ENCODE peak calls at places on chromosomes 12 and 14, in seven cellular contexts. Z is mesendoderm; A is AG10803; P is stimulated activated CD8-positive, alpha-beta memory T cell treated with anti-CD3 and anti-CD28 coated beads, Interleukin-4, amount 100 ng/mL, for 24 hours; O is M059J; Q is IMR-90; X is CD8-positive, alpha-beta memory T cell. E is an unnamed sample.

GRCh38 chr12:122021822-122022392 is at the start of gene BCL7A:
- DNase-seq in P (no peak), Q (peak), Z (peak), A (peak), O (peak), X (no peak), E (no peak)

GRCh38 chr12:111868676-111869588 is 26.9 kb downstream of the MAPKAPK5 start:
- DNase-seq in P (no peak), Q (no peak), Z (no peak), X (no peak), A (no peak), O (no peak), E (no peak)

GRCh38 chr14:20798318-20798717 is 4.3 kb downstream of the RNASE1 start:
- DNase-seq in P (no peak), X (no peak), O (no peak), Z (no peak), A (no peak), Q (no peak), E (no peak)

GRCh38 chr12:86710110-86710509 is 453.9 kb upstream of the MGAT4C start:
- DNase-seq in P (no peak), X (no peak), Q (peak), Z (no peak), O (peak), A (no peak), E (no peak)

GRCh38 chr14:75234173-75234855 is 44.3 kb upstream of the FOS start:
- DNase-seq in Q (peak), P (no peak), A (peak), X (no peak), O (peak), Z (no peak), E (peak)

GRCh38 chr12:25372002-25372401 is 121.3 kb upstream of the KRAS start:
- DNase-seq in Q (no peak), O (no peak), X (no peak), A (no peak), Z (no peak), P (no peak), E (no peak)

GRCh38 chr12:10182662-10183061 is 3.8 kb downstream of the TMEM52B start:
- DNase-seq in A (peak), X (no peak), P (no peak), Z (no peak), Q (peak), O (peak), E (no peak)

GRCh38 chr14:91882369-91882768 is 15.0 kb upstream of the TC2N start:
- DNase-seq in O (no peak), P (no peak), Z (no peak), Q (no peak), A (no peak), X (no peak), E (no peak)

GRCh38 chr12:96120359-96121100 is 73.6 kb upstream of the ELK3 start:
- DNase-seq in A (no peak), Z (peak), X (no peak), Q (no peak), O (peak), P (no peak), E (no peak)

GRCh38 chr12:85029456-85029855 is 6.6 kb downstream of the TSPAN19 start:
- DNase-seq in Z (peak), X (no peak), O (peak), Q (peak), A (peak), P (no peak), E (no peak)

GRCh38 chr12:24853588-24853987 is 95.3 kb downstream of the BCAT1 start:
- DNase-seq in X (no peak), A (peak), Q (peak), O (peak), Z (no peak), P (no peak), E (no peak)

GRCh38 chr12:16118586-16118985 is 158.9 kb downstream of the SLC15A5 start:
- DNase-seq in X (no peak), A (no peak), Q (no peak), Z (peak), O (no peak), P (no peak), E (no peak)

GRCh38 chr12:52924764-52925716 is 20.2 kb upstream of the KRT8 start:
- DNase-seq in P (no peak), O (peak), A (peak), Z (peak), Q (peak), X (no peak), E (peak)

GRCh38 chr12:6607751-6608591 is 792 bp upstream of the CHD4 start:
- DNase-seq in A (no peak), P (no peak), X (peak), Z (peak), O (peak), Q (peak), E (no peak)

GRCh38 chr14:97410667-97411286 is 613.6 kb downstream of the VRK1 start:
- DNase-seq in Q (no peak), Z (no peak), P (no peak), A (no peak), X (no peak), O (no peak), E (no peak)

GRCh38 chr12:27982380-27982779 is 9.8 kb upstream of the PTHLH start:
- DNase-seq in X (no peak), O (peak), A (no peak), Z (no peak), P (no peak), Q (no peak), E (no peak)

GRCh38 chr12:130920711-130921381 is 32.9 kb upstream of the ADGRD1 start:
- DNase-seq in O (no peak), X (no peak), A (peak), Q (peak), Z (no peak), P (no peak), E (no peak)

GRCh38 chr12:72083096-72083825 is 144.6 kb downstream of the TPH2 start:
- DNase-seq in Z (no peak), Q (no peak), P (no peak), A (no peak), O (no peak), X (no peak), E (no peak)

GRCh38 chr12:3520168-3520567 is 29.2 kb downstream of the PRMT8 start:
- DNase-seq in P (no peak), Z (no peak), A (no peak), X (no peak), Q (no peak), O (no peak), E (no peak)

GRCh38 chr14:49405291-49405690 is 180.9 kb downstream of the RPS29 start:
- DNase-seq in Q (peak), P (no peak), A (no peak), O (peak), X (no peak), Z (no peak), E (no peak)

GRCh38 chr12:43289412-43289811 is 262.6 kb downstream of the ADAMTS20 start:
- DNase-seq in Z (no peak), X (no peak), P (no peak), Q (peak), A (peak), O (peak), E (no peak)

GRCh38 chr12:2054091-2055018 is 1.6 kb downstream of the CACNA1C start:
- DNase-seq in P (no peak), X (no peak), O (peak), Q (no peak), A (no peak), Z (no peak), E (no peak)

GRCh38 chr12:81729781-81730180 is 29.4 kb downstream of the PPFIA2 start:
- DNase-seq in X (no peak), O (no peak), P (no peak), Z (no peak), A (no peak), Q (no peak), E (no peak)

GRCh38 chr12:4719821-4720636 is at the start of gene GALNT8:
- DNase-seq in X (no peak), O (no peak), A (no peak), P (no peak), Q (no peak), Z (peak), E (no peak)

GRCh38 chr14:60686865-60687264 is 37.3 kb downstream of the SIX4 start:
- DNase-seq in P (no peak), X (no peak), O (no peak), A (no peak), Q (no peak), Z (no peak), E (no peak)

GRCh38 chr12:69471667-69472385 is 1.6 kb downstream of the FRS2 start:
- DNase-seq in Q (peak), O (no peak), P (no peak), Z (no peak), X (no peak), A (no peak), E (no peak)

GRCh38 chr14:32469388-32470160 is 140.5 kb downstream of the AKAP6 start:
- DNase-seq in P (no peak), A (peak), X (no peak), Q (peak), O (peak), Z (peak), E (peak)

GRCh38 chr14:75283162-75283883 is 4.7 kb downstream of the FOS start:
- DNase-seq in A (peak), X (peak), P (no peak), Q (peak), O (peak), Z (peak), E (no peak)

GRCh38 chr12:49331360-49332222 is 5.4 kb downstream of the C1QL4 start:
- DNase-seq in Z (peak), Q (peak), O (peak), X (no peak), P (no peak), A (peak), E (no peak)

GRCh38 chr14:104383088-104383805 is 196.3 kb upstream of the C14orf180 start:
- DNase-seq in O (no peak), A (no peak), X (no peak), P (no peak), Z (no peak), Q (no peak), E (no peak)

GRCh38 chr12:109872-110271 is 43.3 kb downstream of the IQSEC3 start:
- DNase-seq in P (no peak), A (no peak), Q (no peak), X (no peak), O (no peak), Z (no peak), E (no peak)

GRCh38 chr12:116040412-116040811 is 237.1 kb downstream of the MED13L start:
- DNase-seq in Q (peak), Z (no peak), X (no peak), P (no peak), A (peak), O (peak), E (no peak)

GRCh38 chr14:83217492-83217891 is 1683.8 kb upstream of the SEL1L start:
- DNase-seq in X (no peak), A (peak), Q (peak), Z (no peak), P (no peak), O (no peak), E (no peak)

GRCh38 chr12:67515679-67516363 is 132.7 kb upstream of the DYRK2 start:
- DNase-seq in Z (no peak), Q (no peak), X (peak), O (no peak), P (no peak), A (no peak), E (no peak)

GRCh38 chr12:11633968-11634367 is 15.5 kb upstream of the ETV6 start:
- DNase-seq in Q (no peak), A (peak), P (no peak), X (no peak), O (peak), Z (no peak), E (no peak)